ENCODE peak calls at places on chromosomes 3 and 15, in five cellular contexts. H is HFFc6; N is fibroblast of lung; Q is CD8-positive, alpha-beta T cell; L is fibroblast of the aortic adventitia. B is an unnamed sample.

GRCh38 chr3:109081746-109082510 is 36.0 kb downstream of the MORC1 start:
- DNase-seq in H (peak; percentile 1), N (peak; percentile 49), Q (no peak), L (peak; percentile 54), B (no peak)

GRCh38 chr3:155941354-155941753 is 70.9 kb downstream of the GMPS start:
- DNase-seq in H (no peak), N (no peak), Q (no peak), L (no peak), B (no peak)

GRCh38 chr3:140898340-140899180 is 43.1 kb upstream of the SLC25A36 start:
- DNase-seq in H (peak; percentile 88), N (peak; percentile 85), Q (no peak), L (peak; percentile 88), B (peak; percentile 62)

GRCh38 chr15:99492275-99492674 is 73.5 kb upstream of the MEF2A start:
- DNase-seq in H (no peak), N (no peak), Q (no peak), L (no peak), B (no peak)

GRCh38 chr3:64163755-64164148 is 61.5 kb downstream of the PRICKLE2 start:
- DNase-seq in H (peak; percentile 90), N (peak; percentile 90), Q (no peak), L (peak; percentile 78), B (peak; percentile 57)

GRCh38 chr3:108099679-108100428 is 9.0 kb upstream of the CD47 start:
- DNase-seq in H (no peak), N (no peak), Q (no peak), L (no peak), B (no peak)

GRCh38 chr3:14194865-14195264 is 16.2 kb downstream of the LSM3 start:
- DNase-seq in H (no peak), N (no peak), Q (no peak), L (no peak), B (no peak)

GRCh38 chr3:38003371-38003816 is 12.8 kb downstream of the VILL start:
- DNase-seq in H (no peak), N (peak; percentile 23), Q (peak; percentile 62), L (peak; percentile 32), B (no peak)

GRCh38 chr3:8519774-8520448 is 18.3 kb downstream of the LMCD1 start:
- DNase-seq in H (no peak), N (peak; percentile 68), Q (no peak), L (no peak), B (no peak)

GRCh38 chr15:99511529-99511864 is 54.3 kb upstream of the MEF2A start:
- DNase-seq in H (no peak), N (peak; percentile 90), Q (no peak), L (peak; percentile 93), B (peak; percentile 19)

GRCh38 chr3:156304406-156304805 is 184.0 kb downstream of the KCNAB1 start:
- DNase-seq in H (peak; percentile 5), N (peak; percentile 84), Q (no peak), L (peak; percentile 70), B (peak; percentile 54)

GRCh38 chr3:151835751-151836550 is 22.0 kb downstream of the AADAC start:
- DNase-seq in H (peak; percentile 12), N (peak; percentile 81), Q (no peak), L (peak; percentile 64), B (no peak)

GRCh38 chr3:148930785-148931184 is 60.6 kb upstream of the GYG1 start:
- DNase-seq in H (peak; percentile 61), N (peak; percentile 81), Q (no peak), L (no peak), B (no peak)

GRCh38 chr3:119637679-119638525 is 22.5 kb downstream of the POPDC2 start:
- DNase-seq in H (peak; percentile 94), N (peak; percentile 94), Q (no peak), L (peak; percentile 94), B (peak; percentile 32)

GRCh38 chr15:92603743-92604470 is 51.7 kb downstream of the FAM174B start:
- DNase-seq in H (no peak), N (peak; percentile 34), Q (no peak), L (peak; percentile 14), B (no peak)

GRCh38 chr3:90010341-90010740 is 902.9 kb downstream of the EPHA3 start:
- DNase-seq in H (no peak), N (peak; percentile 85), Q (no peak), L (peak; percentile 67), B (no peak)

GRCh38 chr3:190101320-190102117 is 19.2 kb downstream of the P3H2 start:
- DNase-seq in H (peak; percentile 36), N (peak; percentile 89), Q (no peak), L (peak; percentile 53), B (no peak)

GRCh38 chr3:155753038-155753647 is 8.3 kb upstream of the PLCH1 start:
- DNase-seq in H (peak; percentile 39), N (peak; percentile 25), Q (no peak), L (peak; percentile 55), B (peak; percentile 2)

GRCh38 chr15:58473720-58474119 is 41.9 kb downstream of the LIPC start:
- DNase-seq in H (peak; percentile 62), N (peak; percentile 96), Q (no peak), L (peak; percentile 89), B (peak; percentile 36)

GRCh38 chr3:195102609-195103467 is 168.1 kb downstream of the XXYLT1 start:
- DNase-seq in H (peak; percentile 97), N (peak; percentile 95), Q (no peak), L (peak; percentile 98), B (peak; percentile 78)

GRCh38 chr15:48866141-48866563 is 11.8 kb upstream of the EID1 start:
- DNase-seq in H (peak; percentile 39), N (peak; percentile 69), Q (no peak), L (peak; percentile 84), B (peak; percentile 60)

GRCh38 chr15:41607033-41607432 is 48.0 kb downstream of the TYRO3 start:
- DNase-seq in H (peak; percentile 94), N (peak; percentile 99), Q (no peak), L (peak; percentile 96), B (peak; percentile 55)

GRCh38 chr15:85583404-85584390 is 203.3 kb downstream of the AKAP13 start:
- DNase-seq in H (no peak), N (peak; percentile 70), Q (peak; percentile 55), L (peak; percentile 58), B (no peak)

GRCh38 chr15:27238209-27238608 is 267.2 kb downstream of the GABRG3 start:
- DNase-seq in H (no peak), N (no peak), Q (no peak), L (no peak), B (no peak)

GRCh38 chr3:134365766-134366065 is 8.5 kb downstream of the AMOTL2 start:
- DNase-seq in H (no peak), N (no peak), Q (no peak), L (no peak), B (no peak)

GRCh38 chr3:194867270-194867983 is 181.7 kb downstream of the FAM43A start:
- DNase-seq in H (no peak), N (no peak), Q (no peak), L (no peak), B (no peak)

DNA sequence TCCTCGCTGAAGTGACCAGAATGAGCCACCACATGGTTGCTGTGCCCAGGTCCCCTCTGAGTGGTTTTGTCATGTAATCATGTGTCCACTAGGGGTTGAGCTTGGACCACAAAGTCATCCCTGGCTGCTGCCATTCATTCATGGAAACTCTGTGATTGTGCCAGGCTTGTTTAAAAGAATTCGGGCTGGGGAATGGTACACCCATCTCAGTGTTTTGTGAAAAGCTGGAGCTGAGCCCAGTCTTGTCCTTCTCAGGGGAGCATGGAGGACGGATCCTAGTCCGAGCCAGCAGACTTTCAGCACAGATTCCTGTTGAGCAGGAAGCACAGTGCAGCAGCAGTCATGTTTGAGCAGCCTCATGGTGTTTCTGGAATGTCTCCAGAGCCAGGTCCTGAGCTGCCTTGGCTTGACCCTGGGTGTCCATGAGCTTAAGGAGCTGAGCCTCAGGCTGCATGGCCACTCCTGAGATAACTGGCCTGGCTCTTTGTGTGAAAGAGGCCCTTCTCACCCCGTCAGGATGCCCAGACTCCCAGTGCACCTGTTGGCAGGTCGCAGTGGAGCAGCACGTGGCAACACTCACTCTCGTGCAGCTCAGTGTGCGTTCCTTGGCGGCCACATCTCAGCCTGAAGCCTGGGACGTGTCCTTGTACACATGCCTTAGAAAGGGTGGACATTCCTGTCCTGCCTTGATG is 260.3 kb upstream of the TPM1 start:
- DNase-seq in H (peak; percentile 74), N (peak; percentile 81), Q (no peak), L (peak; percentile 98), B (peak; percentile 82)
- TF ChIP-seq CTCF in H (peak; percentile 87), N (peak; percentile 76), Q (no peak), L (peak; percentile 72), B (peak; percentile 73)

GRCh38 chr15:28274635-28275034 is 47.3 kb downstream of the HERC2 start:
- DNase-seq in H (no peak), N (no peak), Q (no peak), L (no peak), B (no peak)

GRCh38 chr15:28274211-28274610 is 47.8 kb downstream of the HERC2 start:
- DNase-seq in H (no peak), N (no peak), Q (no peak), L (no peak), B (no peak)

GRCh38 chr15:28272587-28272986 is 49.4 kb downstream of the HERC2 start:
- DNase-seq in H (no peak), N (no peak), Q (no peak), L (no peak), B (no peak)

GRCh38 chr15:28271697-28272250 is 50.2 kb downstream of the HERC2 start:
- DNase-seq in H (no peak), N (no peak), Q (no peak), L (no peak), B (no peak)

DNA sequence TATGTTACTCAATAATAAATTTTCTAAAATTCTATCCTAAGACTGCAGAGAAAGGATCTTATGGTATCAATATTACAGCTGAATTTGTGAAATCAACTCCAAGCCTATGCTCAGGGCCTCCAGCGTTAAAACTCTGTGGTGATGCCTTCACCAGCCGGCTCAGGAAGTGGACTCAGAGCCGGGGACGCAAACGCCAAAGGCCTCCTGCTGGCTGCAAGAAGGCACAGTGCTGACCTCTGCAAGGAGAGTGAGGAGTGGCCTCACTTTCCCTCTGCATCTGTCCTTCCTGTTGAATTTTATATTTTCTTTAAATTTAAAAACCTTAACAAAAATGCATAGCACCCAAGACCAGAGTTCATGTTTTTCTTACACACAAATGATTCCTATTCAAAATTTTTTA is 48.5 kb downstream of the HERC2 start:
- DNase-seq in H (no peak), N (no peak), Q (no peak), L (peak; percentile 13), B (no peak)
- TF ChIP-seq CTCF in H (no peak), N (peak; percentile 24), Q (no peak), L (peak; percentile 42), B (no peak)

DNA sequence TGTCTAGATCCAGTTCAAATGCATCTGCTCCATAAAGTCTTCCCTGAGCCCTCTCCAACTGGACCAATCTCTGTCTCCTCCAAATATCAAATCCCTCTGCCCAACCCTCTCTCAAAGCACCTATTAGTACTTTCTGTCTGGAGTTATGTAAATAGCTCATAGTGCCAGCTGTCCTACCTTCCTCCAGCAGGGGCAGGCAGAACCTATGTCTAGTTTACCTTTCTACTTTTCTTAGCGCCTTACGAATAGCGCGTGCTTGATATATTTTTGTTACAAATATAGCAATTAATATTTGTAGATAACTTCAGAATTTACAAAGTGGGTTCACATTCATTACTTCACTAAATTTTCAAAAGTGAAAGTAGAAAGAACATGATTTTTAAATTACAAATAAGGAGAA is 14.0 kb upstream of the CCDC80 start:
- DNase-seq in H (no peak), N (no peak), Q (no peak), L (no peak), B (no peak)
- TF ChIP-seq CTCF in H (peak; percentile 58), N (no peak), Q (no peak), L (peak; percentile 26), B (peak; percentile 1)

DNA sequence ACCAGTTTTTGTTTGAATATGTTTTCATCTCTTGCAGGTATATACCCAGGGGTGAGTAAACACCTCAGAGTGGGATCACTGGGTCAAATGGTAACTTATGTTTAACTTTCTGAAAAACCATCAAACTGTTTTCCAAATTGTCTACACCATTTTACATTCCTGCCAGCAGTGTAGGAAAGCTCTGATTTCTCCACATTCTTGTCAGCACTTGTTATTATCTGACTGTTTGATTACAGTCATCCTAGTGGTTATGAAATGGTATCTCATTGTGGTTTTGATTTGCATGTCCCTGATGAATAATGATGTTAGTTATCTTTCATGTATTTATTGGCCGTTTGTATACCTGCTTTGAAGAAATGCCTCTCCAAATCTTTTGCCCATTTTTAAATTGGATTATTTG is 13.8 kb downstream of the FSD2 start:
- DNase-seq in H (no peak), N (no peak), Q (no peak), L (no peak), B (no peak)
- TF ChIP-seq CTCF in H (no peak), N (no peak), Q (no peak), L (no peak), B (no peak)